ENCODE peak calls at places on chromosomes 1 and 21, in nine cellular contexts. U, C, G, I, A, S, R, Z and W are unnamed samples.

GRCh38 chr1:6867688-6868370 is 82.6 kb downstream of the CAMTA1 start:
- DNase-seq in U (peak; percentile 15), C (no peak), G (no peak), I (no peak), A (no peak), S (no peak), R (no peak), Z (no peak), W (no peak)

GRCh38 chr1:160021376-160022074 is 10.3 kb downstream of the PIGM start:
- DNase-seq in U (no peak), C (no peak), G (no peak), I (no peak), A (no peak), S (no peak), R (no peak), Z (no peak), W (no peak)

GRCh38 chr1:54407957-54408700 is 1.9 kb upstream of the SSBP3 start:
- DNase-seq in U (peak; percentile 60), C (peak; percentile 93), G (peak; percentile 89), I (peak; percentile 65), A (no peak), S (no peak), R (peak; percentile 10), Z (peak; percentile 61), W (no peak)

GRCh38 chr1:202054094-202054493 is 43.7 kb downstream of the ELF3 start:
- DNase-seq in U (no peak), C (no peak), G (no peak), I (no peak), A (no peak), S (no peak), R (no peak), Z (no peak), W (no peak)

GRCh38 chr1:28983509-28984310 is 69.3 kb downstream of the EPB41 start:
- DNase-seq in U (peak; percentile 59), C (no peak), G (no peak), I (peak; percentile 33), A (no peak), S (peak; percentile 48), R (no peak), Z (no peak), W (no peak)

GRCh38 chr1:62228139-62228882 is 33.7 kb downstream of the L1TD1 start:
- DNase-seq in U (no peak), C (no peak), G (no peak), I (no peak), A (no peak), S (no peak), R (no peak), Z (no peak), W (no peak)

GRCh38 chr21:33684923-33685560 is 42.7 kb downstream of the ITSN1 start:
- DNase-seq in U (no peak), C (no peak), G (no peak), I (peak; percentile 59), A (no peak), S (no peak), R (peak; percentile 89), Z (no peak), W (no peak)

GRCh38 chr1:60916926-60917325 is 165.4 kb upstream of the NFIA start:
- DNase-seq in U (peak; percentile 85), C (no peak), G (no peak), I (no peak), A (no peak), S (no peak), R (no peak), Z (no peak), W (no peak)

GRCh38 chr1:237562247-237562823 is 328.4 kb downstream of the ZP4 start:
- DNase-seq in U (peak; percentile 90), C (peak; percentile 73), G (peak; percentile 84), I (peak; percentile 96), A (peak; percentile 39), S (peak; percentile 91), R (peak; percentile 80), Z (no peak), W (peak; percentile 75)

GRCh38 chr1:193479187-193479586 is 292.8 kb upstream of the B3GALT2 start:
- DNase-seq in U (no peak), C (no peak), G (no peak), I (no peak), A (no peak), S (no peak), R (peak; percentile 95), Z (no peak), W (peak; percentile 87)

GRCh38 chr1:117232551-117232950 is 21.8 kb upstream of the VTCN1 start:
- DNase-seq in U (no peak), C (no peak), G (peak; percentile 14), I (no peak), A (no peak), S (no peak), R (no peak), Z (no peak), W (no peak)

GRCh38 chr1:169102567-169102966 is 3.9 kb upstream of the ATP1B1 start:
- DNase-seq in U (peak; percentile 43), C (peak; percentile 81), G (peak; percentile 83), I (no peak), A (no peak), S (peak; percentile 77), R (no peak), Z (no peak), W (no peak)

GRCh38 chr1:200795151-200795550 is 56.5 kb downstream of the CAMSAP2 start:
- DNase-seq in U (no peak), C (peak; percentile 72), G (peak; percentile 67), I (no peak), A (no peak), S (no peak), R (no peak), Z (no peak), W (no peak)

GRCh38 chr1:32114420-32114819 is 6.6 kb downstream of the KPNA6 start:
- DNase-seq in U (no peak), C (no peak), G (no peak), I (no peak), A (no peak), S (no peak), R (no peak), Z (no peak), W (no peak)

GRCh38 chr1:32112800-32113375 is 5.0 kb downstream of the KPNA6 start:
- DNase-seq in U (no peak), C (no peak), G (no peak), I (no peak), A (no peak), S (no peak), R (no peak), Z (no peak), W (no peak)

GRCh38 chr1:32111040-32111628 is 3.3 kb downstream of the KPNA6 start:
- DNase-seq in U (no peak), C (no peak), G (no peak), I (no peak), A (no peak), S (no peak), R (no peak), Z (no peak), W (peak; percentile 44)

GRCh38 chr1:32115496-32115895 is 7.6 kb downstream of the KPNA6 start:
- DNase-seq in U (no peak), C (peak; percentile 57), G (no peak), I (no peak), A (no peak), S (no peak), R (no peak), Z (no peak), W (no peak)

GRCh38 chr1:32111789-32112188 is 3.9 kb downstream of the KPNA6 start:
- DNase-seq in U (no peak), C (peak; percentile 28), G (no peak), I (peak; percentile 41), A (no peak), S (no peak), R (no peak), Z (no peak), W (no peak)
- H3K27ac ChIP-seq in U (no peak overlapping the region), C (no peak overlapping the region), G (no peak overlapping the region), I (no peak overlapping the region), A (no peak overlapping the region), S (no peak overlapping the region), R (no peak overlapping the region), Z (no peak overlapping the region), W (no peak overlapping the region)

GRCh38 chr1:204885288-204885711 is 14.6 kb downstream of the NFASC start:
- DNase-seq in U (no peak), C (peak; percentile 83), G (no peak), I (no peak), A (no peak), S (peak; percentile 22), R (no peak), Z (no peak), W (no peak)
- H3K4me3 ChIP-seq in U (no peak overlapping the region), C (no peak overlapping the region), G (no peak overlapping the region), I (no peak overlapping the region), A (no peak overlapping the region), S (no peak overlapping the region), R (no peak overlapping the region), Z (no peak overlapping the region), W (no peak overlapping the region)

DNA sequence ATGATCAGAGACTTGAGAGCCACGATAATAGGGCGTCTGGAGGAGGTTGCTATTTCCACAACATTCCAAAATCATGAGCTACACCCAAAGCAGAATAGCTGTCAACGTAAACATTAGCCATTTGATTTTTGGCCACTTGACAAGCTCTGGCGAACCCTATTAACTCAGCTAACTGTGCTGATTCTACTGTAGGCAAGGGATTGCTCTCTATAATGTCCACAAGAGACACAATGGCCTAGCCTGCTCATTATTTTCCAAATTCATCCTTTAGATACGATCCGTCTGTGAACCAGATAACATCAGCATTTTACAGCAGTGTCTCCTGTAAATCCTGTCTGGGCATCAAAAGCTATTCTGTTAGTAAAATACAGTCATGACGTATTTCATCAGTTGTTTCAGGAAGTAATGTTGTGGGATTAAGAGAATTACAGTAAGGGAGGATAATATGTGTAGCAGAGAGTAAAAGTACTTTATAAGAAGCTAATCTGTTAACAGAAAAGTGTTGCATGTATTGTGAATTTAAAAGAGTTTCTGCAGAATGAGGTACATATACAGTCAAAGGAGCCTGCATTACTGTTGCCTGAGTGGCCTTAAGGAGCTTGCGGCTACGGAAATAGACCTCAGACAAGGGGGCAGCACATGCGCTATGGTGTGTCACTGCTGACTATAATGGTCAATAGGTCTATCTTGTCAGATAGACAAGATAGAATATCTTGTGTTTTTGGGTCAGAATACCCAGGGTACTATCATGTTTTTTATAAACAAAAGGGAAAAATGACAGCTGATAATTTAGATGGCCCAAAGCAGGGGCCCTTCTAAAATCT is 44.9 kb upstream of the TINAGL1 start:
- DNase-seq in U (no peak), C (peak; percentile 59), G (peak; percentile 83), I (no peak), A (peak; percentile 66), S (no peak), R (no peak), Z (no peak), W (no peak)
- TF ChIP-seq EZH2phosphoT487 in U (no peak), C (no peak), G (no peak), I (no peak), A (no peak), S (no peak), R (no peak), Z (no peak), W (no peak)

DNA sequence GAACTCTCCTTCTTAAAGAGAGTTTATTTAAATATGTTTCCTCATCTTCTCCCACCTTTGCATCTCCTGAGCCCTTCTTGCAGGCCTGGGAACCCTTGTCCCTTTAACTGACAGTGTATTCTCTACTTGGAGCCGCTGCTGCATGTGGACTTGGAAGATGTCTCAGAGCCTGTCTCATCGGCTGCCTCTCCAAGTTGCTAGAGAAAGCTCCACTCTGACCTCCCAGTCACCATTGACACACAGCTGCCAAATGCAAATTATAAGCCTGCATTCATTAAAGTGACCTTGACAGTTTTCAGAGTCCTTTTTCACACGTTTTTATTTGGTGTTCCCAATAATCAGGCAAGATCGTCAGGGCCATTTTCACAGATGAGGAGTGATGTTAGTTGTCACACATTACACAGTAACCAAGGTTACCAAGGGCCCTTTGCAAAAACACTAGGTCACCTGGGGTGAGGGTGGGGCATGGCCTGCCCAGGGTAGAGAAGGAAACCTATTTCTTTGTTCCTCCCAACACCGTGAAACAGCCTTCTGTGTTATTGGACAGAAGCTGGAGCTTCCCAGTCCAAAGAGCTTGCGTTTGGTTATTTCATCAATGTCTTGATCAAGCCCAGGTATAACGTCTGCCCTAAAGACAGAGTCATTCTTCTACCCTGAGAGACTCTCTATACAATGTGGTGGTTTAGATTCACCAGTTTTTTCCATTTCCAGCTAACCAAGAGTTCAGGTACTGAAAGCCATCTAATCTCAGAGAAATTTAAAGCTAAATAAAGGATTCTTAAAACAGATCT is 164.1 kb downstream of the GALNT2 start:
- DNase-seq in U (no peak), C (no peak), G (no peak), I (peak; percentile 41), A (no peak), S (no peak), R (no peak), Z (no peak), W (no peak)
- H3K27ac ChIP-seq in U (no peak overlapping the region), C (no peak overlapping the region), G (no peak overlapping the region), I (no peak overlapping the region), A (no peak overlapping the region), S (peak overlapping the region; percentile 75), R (no peak overlapping the region), Z (no peak overlapping the region), W (no peak overlapping the region)